ENCODE peak calls at places on chromosome 5, in four cellular contexts. D is upper lobe of left lung, W is Peyer's patch, I is neural progenitor cell. H is an unnamed sample. For H3K27me3, the result is how much of the 10 kb centered on the place peaks cover.

GRCh38 chr5:78002690-78003089 is 226.6 kb upstream of the TBCA start:
- DNase-seq in D (no peak), W (no peak), I (no peak), H (no peak)

GRCh38 chr5:79436821-79437220 is 77.1 kb downstream of the HOMER1 start:
- DNase-seq in D (no peak), W (no peak), I (no peak), H (no peak)

GRCh38 chr5:53406630-53407316 is 73.7 kb upstream of the FST start:
- DNase-seq in D (no peak), W (no peak), I (no peak), H (no peak)

GRCh38 chr5:57779383-57780223 is 297.0 kb upstream of the ACTBL2 start:
- DNase-seq in D (peak), W (no peak), I (peak), H (no peak)

GRCh38 chr5:20213803-20214202 is 225.8 kb upstream of the CDH18 start:
- DNase-seq in D (no peak), W (no peak), I (no peak), H (no peak)

GRCh38 chr5:102545175-102545574 is 46.4 kb upstream of the SLCO6A1 start:
- DNase-seq in D (no peak), W (no peak), I (peak), H (no peak)

GRCh38 chr5:128671861-128672414 is 133.9 kb upstream of the FBN2 start:
- DNase-seq in D (no peak), W (no peak), I (no peak), H (no peak)

GRCh38 chr5:119267958-119268386 is 87.8 kb upstream of the TNFAIP8 start:
- DNase-seq in D (peak), W (peak), I (peak), H (peak)

GRCh38 chr5:135138116-135138850 is 104.3 kb upstream of the PITX1 start:
- DNase-seq in D (no peak), W (no peak), I (no peak), H (no peak)

GRCh38 chr5:74017112-74017511 is 391.1 kb downstream of the ARHGEF28 start:
- DNase-seq in D (no peak), W (no peak), I (no peak), H (no peak)

GRCh38 chr5:151571270-151572173 is 19.6 kb downstream of the FAT2 start:
- DNase-seq in D (no peak), W (no peak), I (no peak), H (no peak)

GRCh38 chr5:85452322-85453025 is 1067.8 kb upstream of the EDIL3 start:
- DNase-seq in D (no peak), W (no peak), I (no peak), H (no peak)

GRCh38 chr5:111689576-111689975 is 67.4 kb downstream of the NREP start:
- DNase-seq in D (no peak), W (no peak), I (no peak), H (no peak)

GRCh38 chr5:93604119-93604963 is 21.3 kb downstream of the NR2F1 start:
- DNase-seq in D (no peak), W (no peak), I (peak), H (no peak)

GRCh38 chr5:122874179-122874875 is 28.9 kb downstream of the SNX24 start:
- DNase-seq in D (no peak), W (no peak), I (no peak), H (no peak)

GRCh38 chr5:125481506-125482455 is 735.3 kb upstream of the ZNF608 start:
- DNase-seq in D (no peak), W (no peak), I (peak), H (no peak)

GRCh38 chr5:142059304-142059940 is 46.6 kb upstream of the GNPDA1 start:
- DNase-seq in D (no peak), W (no peak), I (no peak), H (no peak)

GRCh38 chr5:3625626-3626025 is 30.0 kb downstream of the IRX1 start:
- DNase-seq in D (no peak), W (no peak), I (no peak), H (no peak)

GRCh38 chr5:97070234-97070633 is 72.2 kb downstream of the LIX1 start:
- DNase-seq in D (no peak), W (no peak), I (no peak), H (no peak)

GRCh38 chr5:56588636-56589485 is 226.5 kb upstream of the MAP3K1 start:
- DNase-seq in D (peak), W (peak), I (peak), H (peak)

GRCh38 chr5:154220625-154221024 is 30.1 kb downstream of the GALNT10 start:
- DNase-seq in D (no peak), W (no peak), I (no peak), H (no peak)

GRCh38 chr5:60257852-60258251 is 364.3 kb upstream of the PDE4D start:
- DNase-seq in D (peak), W (no peak), I (no peak), H (no peak)

GRCh38 chr5:15740383-15740782 is 240.4 kb downstream of the FBXL7 start:
- DNase-seq in D (no peak), W (no peak), I (no peak), H (no peak)

GRCh38 chr5:124747770-124748686 is 1.6 kb upstream of the ZNF608 start:
- DNase-seq in D (no peak), W (peak), I (peak), H (no peak)

GRCh38 chr5:81553570-81554212 is 159.8 kb upstream of the ACOT12 start:
- DNase-seq in D (no peak), W (no peak), I (no peak), H (no peak)

GRCh38 chr5:138563340-138564118 is 11.7 kb downstream of the HSPA9 start:
- DNase-seq in D (no peak), W (no peak), I (no peak), H (no peak)

GRCh38 chr5:173592050-173592669 is 24.3 kb downstream of the BOD1 start:
- DNase-seq in D (no peak), W (no peak), I (no peak), H (no peak)

GRCh38 chr5:99037668-99038067 is 108.9 kb upstream of the CHD1 start:
- DNase-seq in D (peak), W (peak), I (no peak), H (peak)

GRCh38 chr5:7763621-7764072 is 87.3 kb downstream of the CFAP90 start:
- DNase-seq in D (no peak), W (no peak), I (no peak), H (no peak)

GRCh38 chr5:150148408-150148927 is 7.2 kb downstream of the PDGFRB start:
- DNase-seq in D (no peak), W (no peak), I (no peak), H (no peak)

GRCh38 chr5:101915559-101915958 is 380.5 kb downstream of the SLCO4C1 start:
- DNase-seq in D (no peak), W (no peak), I (no peak), H (no peak)

GRCh38 chr5:150272531-150272930 is 17.0 kb downstream of the CAMK2A start:
- DNase-seq in D (no peak), W (no peak), I (peak), H (no peak)

GRCh38 chr5:145854651-145855258 is 18.1 kb downstream of the GRXCR2 start:
- DNase-seq in D (no peak), W (no peak), I (no peak), H (no peak)

DNA sequence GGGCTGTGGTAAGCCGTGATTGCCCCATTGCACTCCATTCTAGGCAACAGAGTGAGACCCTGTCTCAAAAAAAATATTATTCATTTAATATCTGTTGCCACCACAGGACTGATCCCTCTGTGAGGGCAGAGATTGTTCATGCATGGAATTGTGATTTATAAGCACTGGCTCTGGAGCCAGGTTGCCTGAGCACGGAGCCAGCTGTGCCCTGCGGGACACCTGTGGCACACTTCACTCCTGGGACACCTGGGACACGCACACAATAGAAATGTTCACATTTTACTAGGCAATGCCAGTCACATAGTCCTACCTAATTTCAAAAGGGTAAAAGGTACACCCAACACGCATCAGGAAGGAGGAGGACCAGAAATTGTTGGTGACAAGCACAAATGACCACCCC is 83.0 kb upstream of the GABRP start:
- DNase-seq in D (no peak), W (no peak), I (no peak), H (no peak)
- H3K27me3 ChIP-seq in D (under half), W (under half), I (under half), H (under half)

GRCh38 chr5:5585751-5586341 is 163.4 kb downstream of the ICE1 start:
- DNase-seq in D (no peak), W (no peak), I (no peak), H (no peak)
- H3K27me3 ChIP-seq in D (under half), W (under half), I (under half), H (under half)

GRCh38 chr5:2205185-2205585 is 322.5 kb upstream of the IRX4 start:
- DNase-seq in D (no peak), W (no peak), I (no peak), H (no peak)
- H3K27me3 ChIP-seq in D (under half), W (under half), I (half or more), H (under half)

GRCh38 chr5:139796061-139796806 is 626 bp downstream of the PSD2 start:
- DNase-seq in D (no peak), W (no peak), I (peak), H (no peak)

GRCh38 chr5:139797856-139798510 is 2.4 kb downstream of the PSD2 start:
- DNase-seq in D (no peak), W (no peak), I (no peak), H (no peak)

GRCh38 chr5:139797335-139797734 is 1.7 kb downstream of the PSD2 start:
- DNase-seq in D (no peak), W (no peak), I (no peak), H (no peak)

GRCh38 chr5:139794067-139794846 is 1.4 kb upstream of the PSD2 start:
- DNase-seq in D (no peak), W (no peak), I (no peak), H (no peak)

DNA sequence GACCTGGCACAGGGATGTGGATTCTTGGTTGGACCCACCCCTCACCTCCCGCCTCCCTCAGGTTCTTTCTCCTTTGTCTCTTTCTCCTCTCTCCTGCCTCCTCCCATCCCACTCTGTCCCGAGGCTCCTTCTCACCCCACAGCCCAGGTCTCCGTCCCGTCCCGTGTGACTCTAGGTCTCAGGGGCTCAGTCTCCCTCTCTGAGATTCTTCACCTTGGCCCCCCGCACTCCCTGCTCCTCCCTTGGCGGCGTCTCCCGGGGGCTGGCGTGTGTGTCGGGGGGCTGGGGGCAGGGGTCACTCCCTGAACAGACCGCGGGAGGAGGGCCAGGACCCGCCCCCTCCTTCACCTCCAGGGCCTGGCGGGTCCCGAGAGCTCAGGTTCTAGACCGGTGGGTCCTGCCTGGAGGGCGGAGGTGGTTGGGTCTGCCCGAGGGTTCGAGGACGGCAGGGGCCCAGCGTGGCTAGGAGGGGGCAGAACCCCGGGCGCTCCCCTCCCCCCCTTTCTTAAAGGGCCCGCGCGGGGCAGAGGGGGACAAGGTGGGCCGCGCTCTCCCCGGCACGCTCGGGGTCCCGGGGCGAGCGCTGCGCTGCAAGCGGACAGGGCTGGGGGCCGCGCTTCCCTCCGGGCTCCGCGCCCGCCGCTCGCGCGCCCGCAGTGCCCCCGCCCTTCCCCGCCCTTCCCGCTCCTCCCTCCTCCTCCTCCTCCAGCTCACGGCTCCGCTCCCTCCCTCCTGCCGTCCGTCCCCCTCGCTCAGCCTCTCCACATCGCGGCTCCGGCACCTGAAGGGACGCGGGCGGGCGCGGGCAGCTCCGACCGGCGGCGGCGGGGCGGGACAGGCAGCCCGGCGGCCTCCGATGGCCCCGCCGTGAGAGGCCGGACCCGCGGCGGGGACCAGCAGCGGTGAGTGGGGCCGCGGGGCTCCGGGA is at the start of gene PSD2:
- DNase-seq in D (no peak), W (no peak), I (peak), H (no peak)
- H3K27me3 ChIP-seq in D (under half), W (under half), I (half or more), H (under half)

GRCh38 chr5:88671808-88672499 is 211.0 kb downstream of the MEF2C start:
- DNase-seq in D (no peak), W (no peak), I (peak), H (no peak)
- H3K27me3 ChIP-seq in D (under half), W (under half), I (half or more), H (half or more)

DNA sequence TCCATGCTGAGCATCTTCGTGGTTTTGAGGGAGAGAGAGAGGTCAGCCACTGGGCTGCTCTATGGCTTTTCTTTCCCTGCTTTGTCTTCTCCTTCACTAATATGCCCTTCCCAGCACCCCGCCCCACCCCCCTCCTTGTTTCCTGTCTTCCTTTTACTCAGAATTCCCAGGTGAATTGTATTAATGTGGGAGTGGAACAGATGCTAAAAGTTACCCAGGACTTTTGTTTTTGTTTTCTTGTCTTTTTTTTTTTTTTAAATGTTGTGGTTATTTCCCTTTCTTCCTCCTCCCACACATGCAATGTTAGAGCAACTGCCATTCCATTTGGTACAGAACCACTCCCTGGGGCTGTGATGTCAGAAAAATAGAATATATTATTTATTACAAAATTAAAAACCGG is 442.7 kb upstream of the CD180 start:
- DNase-seq in D (no peak), W (no peak), I (no peak), H (no peak)
- H3K27me3 ChIP-seq in D (under half), W (under half), I (under half), H (under half)

GRCh38 chr5:175658299-175659145 is 651 bp downstream of the HRH2 start:
- DNase-seq in D (peak), W (no peak), I (peak), H (no peak)

GRCh38 chr5:175657593-175658271 is at the start of gene HRH2:
- DNase-seq in D (peak), W (peak), I (peak), H (no peak)

GRCh38 chr5:175654807-175655206 is 3.1 kb upstream of the HRH2 start:
- DNase-seq in D (no peak), W (no peak), I (no peak), H (no peak)

GRCh38 chr5:175655411-175655810 is 2.5 kb upstream of the HRH2 start:
- DNase-seq in D (no peak), W (no peak), I (no peak), H (no peak)

GRCh38 chr5:175656966-175657365 is 905 bp upstream of the HRH2 start:
- DNase-seq in D (no peak), W (no peak), I (no peak), H (no peak)
- H3K27me3 ChIP-seq in D (under half), W (under half), I (under half), H (under half)

H was measured in effector memory CD4-positive, alpha-beta T cell.